ENCODE peak calls at places on chromosomes 7 and 10, in nine cellular contexts. One of them, this sample, is unnamed.

GRCh38 chr7:123580406-123581161 is 21.0 kb upstream of the ASB15 start:
- DNase-seq in stomach: no peak
- DNase-seq in H54: no peak
- DNase-seq in tibial nerve: no peak
- DNase-seq in transverse colon: no peak
- DNase-seq in breast epithelium: no peak
- DNase-seq in A549: peak; percentile 53
- DNase-seq in GM12892: no peak
- DNase-seq in ovary: no peak
- DNase-seq in this sample: no peak

GRCh38 chr7:128076831-128077271 is 45.6 kb upstream of the LRRC4 start:
- DNase-seq in stomach: peak; percentile 86
- DNase-seq in H54: no peak
- DNase-seq in tibial nerve: peak; percentile 53
- DNase-seq in transverse colon: peak; percentile 85
- DNase-seq in breast epithelium: peak; percentile 64
- DNase-seq in A549: no peak
- DNase-seq in GM12892: no peak
- DNase-seq in ovary: peak; percentile 61
- DNase-seq in this sample: no peak

GRCh38 chr7:34530211-34530610 is 127.8 kb upstream of the NPSR1 start:
- DNase-seq in stomach: no peak
- DNase-seq in H54: no peak
- DNase-seq in tibial nerve: no peak
- DNase-seq in transverse colon: no peak
- DNase-seq in breast epithelium: no peak
- DNase-seq in A549: no peak
- DNase-seq in GM12892: no peak
- DNase-seq in ovary: no peak
- DNase-seq in this sample: no peak

GRCh38 chr10:132508497-132509443 is 28.8 kb upstream of the INPP5A start:
- DNase-seq in stomach: peak; percentile 78
- DNase-seq in H54: no peak
- DNase-seq in tibial nerve: no peak
- DNase-seq in transverse colon: no peak
- DNase-seq in breast epithelium: peak; percentile 43
- DNase-seq in A549: peak; percentile 22
- DNase-seq in GM12892: no peak
- DNase-seq in ovary: no peak
- DNase-seq in this sample: peak; percentile 12

GRCh38 chr10:102814456-102814871 is 22.7 kb downstream of the CYP17A1 start:
- DNase-seq in stomach: peak; percentile 53
- DNase-seq in H54: no peak
- DNase-seq in tibial nerve: peak; percentile 45
- DNase-seq in transverse colon: no peak
- DNase-seq in breast epithelium: no peak
- DNase-seq in A549: no peak
- DNase-seq in GM12892: no peak
- DNase-seq in ovary: no peak
- DNase-seq in this sample: no peak

GRCh38 chr7:102860351-102860811 is 52.4 kb upstream of the LRRC17 start:
- DNase-seq in stomach: no peak
- DNase-seq in H54: no peak
- DNase-seq in tibial nerve: no peak
- DNase-seq in transverse colon: no peak
- DNase-seq in breast epithelium: no peak
- DNase-seq in A549: no peak
- DNase-seq in GM12892: no peak
- DNase-seq in ovary: peak; percentile 14
- DNase-seq in this sample: no peak

GRCh38 chr10:19592276-19592675 is 224.0 kb upstream of the PLXDC2 start:
- DNase-seq in stomach: no peak
- DNase-seq in H54: peak; percentile 12
- DNase-seq in tibial nerve: no peak
- DNase-seq in transverse colon: no peak
- DNase-seq in breast epithelium: no peak
- DNase-seq in A549: peak; percentile 7
- DNase-seq in GM12892: no peak
- DNase-seq in ovary: no peak
- DNase-seq in this sample: no peak

GRCh38 chr7:2258661-2259365 is 16.8 kb downstream of the NUDT1 start:
- DNase-seq in stomach: no peak
- DNase-seq in H54: no peak
- DNase-seq in tibial nerve: no peak
- DNase-seq in transverse colon: no peak
- DNase-seq in breast epithelium: no peak
- DNase-seq in A549: no peak
- DNase-seq in GM12892: peak; percentile 80
- DNase-seq in ovary: no peak
- DNase-seq in this sample: no peak

GRCh38 chr10:99654791-99655190 is 4.5 kb upstream of the ENTPD7 start:
- DNase-seq in stomach: no peak
- DNase-seq in H54: no peak
- DNase-seq in tibial nerve: no peak
- DNase-seq in transverse colon: no peak
- DNase-seq in breast epithelium: no peak
- DNase-seq in A549: no peak
- DNase-seq in GM12892: no peak
- DNase-seq in ovary: no peak
- DNase-seq in this sample: no peak

GRCh38 chr10:25747038-25747437 is 187.0 kb upstream of the MYO3A start:
- DNase-seq in stomach: no peak
- DNase-seq in H54: no peak
- DNase-seq in tibial nerve: no peak
- DNase-seq in transverse colon: no peak
- DNase-seq in breast epithelium: no peak
- DNase-seq in A549: no peak
- DNase-seq in GM12892: no peak
- DNase-seq in ovary: no peak
- DNase-seq in this sample: no peak

GRCh38 chr10:128045833-128046120 is 80.4 kb downstream of the MKI67 start:
- DNase-seq in stomach: no peak
- DNase-seq in H54: no peak
- DNase-seq in tibial nerve: no peak
- DNase-seq in transverse colon: no peak
- DNase-seq in breast epithelium: no peak
- DNase-seq in A549: no peak
- DNase-seq in GM12892: no peak
- DNase-seq in ovary: no peak
- DNase-seq in this sample: no peak

GRCh38 chr10:128047991-128048826 is 78.0 kb downstream of the MKI67 start:
- DNase-seq in stomach: no peak
- DNase-seq in H54: no peak
- DNase-seq in tibial nerve: no peak
- DNase-seq in transverse colon: peak; percentile 38
- DNase-seq in breast epithelium: no peak
- DNase-seq in A549: no peak
- DNase-seq in GM12892: no peak
- DNase-seq in ovary: no peak
- DNase-seq in this sample: no peak

GRCh38 chr10:128046156-128046933 is 79.9 kb downstream of the MKI67 start:
- DNase-seq in stomach: no peak
- DNase-seq in H54: no peak
- DNase-seq in tibial nerve: no peak
- DNase-seq in transverse colon: no peak
- DNase-seq in breast epithelium: no peak
- DNase-seq in A549: no peak
- DNase-seq in GM12892: no peak
- DNase-seq in ovary: no peak
- DNase-seq in this sample: no peak

GRCh38 chr10:128046934-128047251 is 79.3 kb downstream of the MKI67 start:
- DNase-seq in stomach: no peak
- DNase-seq in H54: no peak
- DNase-seq in tibial nerve: no peak
- DNase-seq in transverse colon: no peak
- DNase-seq in breast epithelium: no peak
- DNase-seq in A549: no peak
- DNase-seq in GM12892: no peak
- DNase-seq in ovary: no peak
- DNase-seq in this sample: no peak

GRCh38 chr10:128047337-128047736 is 78.9 kb downstream of the MKI67 start:
- DNase-seq in stomach: peak; percentile 90
- DNase-seq in H54: no peak
- DNase-seq in tibial nerve: peak; percentile 43
- DNase-seq in transverse colon: peak; percentile 92
- DNase-seq in breast epithelium: peak; percentile 71
- DNase-seq in A549: peak; percentile 10
- DNase-seq in GM12892: peak; percentile 90
- DNase-seq in ovary: no peak
- DNase-seq in this sample: peak; percentile 84
- TF ChIP-seq POLR2A in stomach: no peak
- TF ChIP-seq POLR2A in H54: no peak
- TF ChIP-seq POLR2A in tibial nerve: peak; percentile 61
- TF ChIP-seq POLR2A in transverse colon: peak; percentile 83
- TF ChIP-seq POLR2A in breast epithelium: peak; percentile 61
- TF ChIP-seq POLR2A in A549: no peak
- TF ChIP-seq POLR2A in GM12892: peak; percentile 61
- TF ChIP-seq POLR2A in ovary: no peak
- TF ChIP-seq POLR2A in this sample: peak; percentile 52

GRCh38 chr7:150737265-150738055 is at the start of gene GIMAP5:
- DNase-seq in stomach: no peak
- DNase-seq in H54: no peak
- DNase-seq in tibial nerve: no peak
- DNase-seq in transverse colon: no peak
- DNase-seq in breast epithelium: no peak
- DNase-seq in A549: no peak
- DNase-seq in GM12892: no peak
- DNase-seq in ovary: no peak
- DNase-seq in this sample: no peak
- TF ChIP-seq POLR2A in stomach: no peak
- TF ChIP-seq POLR2A in H54: no peak
- TF ChIP-seq POLR2A in tibial nerve: no peak
- TF ChIP-seq POLR2A in transverse colon: peak; percentile 45
- TF ChIP-seq POLR2A in breast epithelium: no peak
- TF ChIP-seq POLR2A in A549: no peak
- TF ChIP-seq POLR2A in GM12892: peak; percentile 70
- TF ChIP-seq POLR2A in ovary: no peak
- TF ChIP-seq POLR2A in this sample: peak; percentile 69

GRCh38 chr7:50310361-50310760 is 5.8 kb downstream of the IKZF1 start:
- DNase-seq in stomach: no peak
- DNase-seq in H54: no peak
- DNase-seq in tibial nerve: no peak
- DNase-seq in transverse colon: no peak
- DNase-seq in breast epithelium: no peak
- DNase-seq in A549: no peak
- DNase-seq in GM12892: no peak
- DNase-seq in ovary: no peak
- DNase-seq in this sample: no peak
- TF ChIP-seq POLR2A in stomach: no peak
- TF ChIP-seq POLR2A in H54: no peak
- TF ChIP-seq POLR2A in tibial nerve: no peak
- TF ChIP-seq POLR2A in transverse colon: no peak
- TF ChIP-seq POLR2A in breast epithelium: no peak
- TF ChIP-seq POLR2A in A549: no peak
- TF ChIP-seq POLR2A in GM12892: no peak
- TF ChIP-seq POLR2A in ovary: no peak
- TF ChIP-seq POLR2A in this sample: no peak

GRCh38 chr7:1008733-1009363 is 25.9 kb downstream of the CYP2W1 start:
- DNase-seq in stomach: no peak
- DNase-seq in H54: no peak
- DNase-seq in tibial nerve: no peak
- DNase-seq in transverse colon: no peak
- DNase-seq in breast epithelium: no peak
- DNase-seq in A549: no peak
- DNase-seq in GM12892: no peak
- DNase-seq in ovary: no peak
- DNase-seq in this sample: no peak
- TF ChIP-seq POLR2A in stomach: no peak
- TF ChIP-seq POLR2A in H54: no peak
- TF ChIP-seq POLR2A in tibial nerve: no peak
- TF ChIP-seq POLR2A in transverse colon: no peak
- TF ChIP-seq POLR2A in breast epithelium: no peak
- TF ChIP-seq POLR2A in A549: no peak
- TF ChIP-seq POLR2A in GM12892: peak; percentile 47
- TF ChIP-seq POLR2A in ovary: no peak
- TF ChIP-seq POLR2A in this sample: no peak

DNA sequence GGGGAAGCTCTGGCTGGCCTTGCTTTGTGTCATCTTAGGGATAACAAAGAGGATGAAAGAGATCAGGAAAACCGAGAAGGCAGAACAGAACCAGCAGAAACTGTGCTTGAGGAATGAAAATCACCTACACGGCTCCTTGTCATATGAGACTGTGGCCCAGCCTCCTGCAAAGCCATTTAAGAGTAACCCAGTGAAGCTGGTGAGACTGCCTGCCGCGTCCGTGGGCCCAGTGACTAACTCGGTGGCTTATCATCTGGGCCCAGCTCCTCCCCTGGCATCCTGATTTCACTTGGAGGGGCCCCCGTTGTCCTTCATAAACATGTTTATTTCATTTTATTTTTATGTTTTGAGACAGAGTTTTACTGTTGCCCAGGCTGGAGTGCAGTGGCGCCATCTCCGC is 30.7 kb downstream of the HTRA1 start:
- DNase-seq in stomach: no peak
- DNase-seq in H54: no peak
- DNase-seq in tibial nerve: no peak
- DNase-seq in transverse colon: no peak
- DNase-seq in breast epithelium: no peak
- DNase-seq in A549: no peak
- DNase-seq in GM12892: no peak
- DNase-seq in ovary: no peak
- DNase-seq in this sample: no peak
- TF ChIP-seq POLR2A in stomach: no peak
- TF ChIP-seq POLR2A in H54: no peak
- TF ChIP-seq POLR2A in tibial nerve: no peak
- TF ChIP-seq POLR2A in transverse colon: no peak
- TF ChIP-seq POLR2A in breast epithelium: no peak
- TF ChIP-seq POLR2A in A549: no peak
- TF ChIP-seq POLR2A in GM12892: no peak
- TF ChIP-seq POLR2A in ovary: no peak
- TF ChIP-seq POLR2A in this sample: no peak

GRCh38 chr10:4176500-4177281 is 391.7 kb upstream of the KLF6 start:
- DNase-seq in stomach: no peak
- DNase-seq in H54: no peak
- DNase-seq in tibial nerve: no peak
- DNase-seq in transverse colon: no peak
- DNase-seq in breast epithelium: no peak
- DNase-seq in A549: no peak
- DNase-seq in GM12892: no peak
- DNase-seq in ovary: no peak
- DNase-seq in this sample: no peak

GRCh38 chr10:4181690-4182089 is 396.7 kb upstream of the KLF6 start:
- DNase-seq in stomach: no peak
- DNase-seq in H54: no peak
- DNase-seq in tibial nerve: no peak
- DNase-seq in transverse colon: no peak
- DNase-seq in breast epithelium: no peak
- DNase-seq in A549: no peak
- DNase-seq in GM12892: no peak
- DNase-seq in ovary: no peak
- DNase-seq in this sample: no peak

GRCh38 chr10:4177826-4178225 is 392.8 kb upstream of the KLF6 start:
- DNase-seq in stomach: no peak
- DNase-seq in H54: no peak
- DNase-seq in tibial nerve: no peak
- DNase-seq in transverse colon: no peak
- DNase-seq in breast epithelium: no peak
- DNase-seq in A549: no peak
- DNase-seq in GM12892: no peak
- DNase-seq in ovary: no peak
- DNase-seq in this sample: no peak

GRCh38 chr10:4183761-4184261 is 398.8 kb upstream of the KLF6 start:
- DNase-seq in stomach: no peak
- DNase-seq in H54: no peak
- DNase-seq in tibial nerve: no peak
- DNase-seq in transverse colon: no peak
- DNase-seq in breast epithelium: no peak
- DNase-seq in A549: no peak
- DNase-seq in GM12892: no peak
- DNase-seq in ovary: no peak
- DNase-seq in this sample: no peak

GRCh38 chr10:4181075-4181474 is 396.1 kb upstream of the KLF6 start:
- DNase-seq in stomach: no peak
- DNase-seq in H54: no peak
- DNase-seq in tibial nerve: no peak
- DNase-seq in transverse colon: no peak
- DNase-seq in breast epithelium: no peak
- DNase-seq in A549: no peak
- DNase-seq in GM12892: no peak
- DNase-seq in ovary: no peak
- DNase-seq in this sample: no peak
- TF ChIP-seq POLR2A in stomach: no peak
- TF ChIP-seq POLR2A in H54: no peak
- TF ChIP-seq POLR2A in tibial nerve: no peak
- TF ChIP-seq POLR2A in transverse colon: no peak
- TF ChIP-seq POLR2A in breast epithelium: no peak
- TF ChIP-seq POLR2A in A549: no peak
- TF ChIP-seq POLR2A in GM12892: no peak
- TF ChIP-seq POLR2A in ovary: no peak
- TF ChIP-seq POLR2A in this sample: no peak